ENCODE peak calls at places on chromosome 22, in six cellular contexts. K, W, G, U, Z and B are unnamed samples.

GRCh38 chr22:43338766-43339345 is 4.3 kb downstream of the SCUBE1 start:
- DNase-seq in K (no peak), W (no peak), G (no peak), U (no peak), Z (no peak), B (no peak)

GRCh38 chr22:20517422-20517821 is 10.0 kb downstream of the MED15 start:
- DNase-seq in K (no peak), W (no peak), G (no peak), U (no peak), Z (peak; percentile 55), B (no peak)

GRCh38 chr22:29040385-29041275 is 21.0 kb downstream of the C22orf31 start:
- DNase-seq in K (peak; percentile 65), W (no peak), G (peak; percentile 68), U (peak; percentile 77), Z (peak; percentile 83), B (peak; percentile 77)

GRCh38 chr22:37242395-37242918 is 1.6 kb downstream of the RAC2 start:
- DNase-seq in K (no peak), W (no peak), G (no peak), U (peak; percentile 96), Z (peak; percentile 51), B (no peak)

GRCh38 chr22:45376009-45376408 is 37.4 kb downstream of the SMC1B start:
- DNase-seq in K (no peak), W (no peak), G (no peak), U (no peak), Z (no peak), B (no peak)

GRCh38 chr22:43263645-43264514 is 76.9 kb upstream of the TTLL12 start:
- DNase-seq in K (peak; percentile 64), W (no peak), G (no peak), U (peak; percentile 89), Z (peak; percentile 97), B (no peak)

GRCh38 chr22:30861688-30862552 is 106.7 kb downstream of the MORC2 start:
- DNase-seq in K (no peak), W (peak; percentile 35), G (no peak), U (no peak), Z (no peak), B (no peak)

GRCh38 chr22:34669001-34669400 is 397.0 kb upstream of the ISX start:
- DNase-seq in K (no peak), W (no peak), G (no peak), U (no peak), Z (no peak), B (no peak)

GRCh38 chr22:34380532-34380931 is 460.3 kb upstream of the LARGE1 start:
- DNase-seq in K (no peak), W (no peak), G (no peak), U (no peak), Z (no peak), B (no peak)

GRCh38 chr22:29080061-29080975 is 7.5 kb downstream of the KREMEN1 start:
- DNase-seq in K (no peak), W (no peak), G (no peak), U (no peak), Z (no peak), B (no peak)

GRCh38 chr22:17258015-17258827 is 39.0 kb upstream of the ADA2 start:
- DNase-seq in K (no peak), W (peak; percentile 74), G (peak; percentile 76), U (peak; percentile 39), Z (no peak), B (no peak)

GRCh38 chr22:41779889-41780505 is 20.5 kb upstream of the CCDC134 start:
- DNase-seq in K (no peak), W (no peak), G (no peak), U (no peak), Z (no peak), B (no peak)

GRCh38 chr22:41775976-41776375 is 24.5 kb upstream of the CCDC134 start:
- DNase-seq in K (no peak), W (no peak), G (no peak), U (no peak), Z (no peak), B (no peak)

GRCh38 chr22:41776381-41776780 is 24.1 kb upstream of the CCDC134 start:
- DNase-seq in K (no peak), W (no peak), G (no peak), U (no peak), Z (no peak), B (no peak)

GRCh38 chr22:41775338-41775737 is 25.1 kb upstream of the CCDC134 start:
- DNase-seq in K (no peak), W (no peak), G (no peak), U (no peak), Z (no peak), B (no peak)

DNA sequence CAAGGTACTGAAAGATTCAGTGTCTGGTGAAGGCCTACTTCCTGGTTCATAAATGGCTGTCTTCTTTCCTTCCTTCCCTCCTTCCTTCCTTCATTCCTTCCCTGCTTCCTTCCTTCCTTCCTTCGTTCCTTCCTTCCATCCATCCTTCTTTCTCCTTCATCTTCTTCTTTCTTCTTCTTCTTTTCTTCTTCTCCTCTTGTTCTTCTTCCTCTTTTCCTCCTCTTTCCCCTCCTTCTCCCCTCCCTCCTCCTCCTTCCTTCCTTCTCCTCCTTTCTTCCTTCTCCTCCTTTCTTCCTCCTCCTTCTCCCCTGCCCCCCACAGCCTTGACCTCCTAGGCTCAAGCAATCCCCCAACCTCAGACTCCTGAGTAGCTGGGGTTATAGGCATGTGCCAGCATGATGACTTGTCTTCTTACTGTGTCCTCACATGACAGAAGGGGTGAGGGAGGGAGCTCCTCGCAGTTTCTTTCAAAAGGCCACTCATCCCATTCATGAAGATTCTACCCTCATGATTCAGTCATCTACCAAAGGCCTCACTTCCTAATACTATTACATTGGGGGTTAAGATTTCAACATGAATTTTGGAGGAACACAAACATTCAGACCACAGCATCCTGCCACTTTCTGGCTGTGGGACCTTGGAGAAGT is 22.6 kb upstream of the CCDC134 start:
- DNase-seq in K (no peak), W (no peak), G (no peak), U (no peak), Z (no peak), B (no peak)
- TF ChIP-seq MAX in K (no peak), W (no peak), G (no peak), U (no peak), Z (no peak), B (no peak)

GRCh38 chr22:36237462-36238347 is 1.6 kb downstream of the APOL2 start:
- DNase-seq in K (no peak), W (no peak), G (no peak), U (no peak), Z (no peak), B (no peak)
- TF ChIP-seq JUN in K (no peak), W (no peak), G (no peak), U (no peak), Z (no peak), B (no peak)

GRCh38 chr22:41863472-41863871 is 30.6 kb downstream of the SREBF2 start:
- DNase-seq in K (no peak), W (no peak), G (no peak), U (no peak), Z (no peak), B (no peak)

GRCh38 chr22:41857860-41858199 is 24.9 kb downstream of the SREBF2 start:
- DNase-seq in K (no peak), W (no peak), G (no peak), U (no peak), Z (no peak), B (no peak)

GRCh38 chr22:41857160-41857859 is 24.4 kb downstream of the SREBF2 start:
- DNase-seq in K (peak; percentile 38), W (peak; percentile 63), G (peak; percentile 69), U (peak; percentile 79), Z (peak; percentile 70), B (peak; percentile 71)

GRCh38 chr22:41862160-41862529 is 29.2 kb downstream of the SREBF2 start:
- DNase-seq in K (peak; percentile 39), W (no peak), G (no peak), U (peak; percentile 20), Z (no peak), B (no peak)

GRCh38 chr22:41862530-41863266 is 29.8 kb downstream of the SREBF2 start:
- DNase-seq in K (no peak), W (no peak), G (no peak), U (no peak), Z (no peak), B (no peak)
- TF ChIP-seq MAX in K (no peak), W (no peak), G (no peak), U (no peak), Z (no peak), B (no peak)

GRCh38 chr22:47883757-47884156 is 1121.3 kb downstream of the TBC1D22A start:
- DNase-seq in K (no peak), W (no peak), G (no peak), U (no peak), Z (no peak), B (no peak)
- TF ChIP-seq JUN in K (no peak), W (no peak), G (no peak), U (no peak), Z (no peak), B (no peak)

GRCh38 chr22:41975299-41976069 is 6.2 kb downstream of the SEPTIN3 start:
- DNase-seq in K (no peak), W (peak; percentile 39), G (no peak), U (no peak), Z (no peak), B (no peak)
- TF ChIP-seq MAX in K (no peak), W (no peak), G (no peak), U (no peak), Z (no peak), B (no peak)

GRCh38 chr22:49303061-49303735 is 524.5 kb downstream of the BRD1 start:
- DNase-seq in K (no peak), W (peak; percentile 28), G (no peak), U (no peak), Z (no peak), B (no peak)

GRCh38 chr22:49302530-49302929 is 525.1 kb downstream of the BRD1 start:
- DNase-seq in K (no peak), W (no peak), G (no peak), U (no peak), Z (no peak), B (no peak)

GRCh38 chr22:49302150-49302460 is 525.6 kb downstream of the BRD1 start:
- DNase-seq in K (no peak), W (no peak), G (no peak), U (no peak), Z (no peak), B (no peak)

GRCh38 chr22:49305215-49305965 is 522.3 kb downstream of the BRD1 start:
- DNase-seq in K (peak; percentile 27), W (peak; percentile 100), G (peak; percentile 94), U (peak; percentile 63), Z (peak; percentile 4), B (peak; percentile 49)

GRCh38 chr22:49303781-49304461 is 523.8 kb downstream of the BRD1 start:
- DNase-seq in K (no peak), W (no peak), G (no peak), U (no peak), Z (no peak), B (no peak)
- TF ChIP-seq JUN in K (no peak), W (no peak), G (no peak), U (no peak), Z (no peak), B (no peak)

GRCh38 chr22:39175127-39176066 is 22.9 kb upstream of the CBX7 start:
- DNase-seq in K (no peak), W (peak; percentile 71), G (no peak), U (no peak), Z (peak; percentile 64), B (no peak)

GRCh38 chr22:39174498-39175120 is 22.1 kb upstream of the CBX7 start:
- DNase-seq in K (peak; percentile 93), W (peak; percentile 98), G (peak; percentile 99), U (peak; percentile 18), Z (peak; percentile 100), B (peak; percentile 86)

GRCh38 chr22:39171623-39172264 is 19.3 kb upstream of the CBX7 start:
- DNase-seq in K (no peak), W (no peak), G (peak; percentile 57), U (no peak), Z (no peak), B (no peak)

GRCh38 chr22:39173050-39173706 is 20.7 kb upstream of the CBX7 start:
- DNase-seq in K (no peak), W (no peak), G (no peak), U (no peak), Z (no peak), B (no peak)

GRCh38 chr22:39173787-39174497 is 21.5 kb upstream of the CBX7 start:
- DNase-seq in K (no peak), W (no peak), G (no peak), U (no peak), Z (no peak), B (no peak)
- TF ChIP-seq MAX in K (no peak), W (no peak), G (no peak), U (no peak), Z (no peak), B (no peak)